ENCODE peak calls at places on chromosomes 4 and X, in five cellular contexts. G, T, L, Q and R are unnamed samples.
A peak's percentile ranks its signal among the peaks of the same experiment; 100 is the strongest.

GRCh38 chr4:175789632-175790031 is 22.4 kb downstream of the GPM6A start:
- DNase-seq in G (no peak), T (no peak), L (no peak), Q (no peak), R (no peak)

GRCh38 chrX:20217279-20217678 is 49.4 kb downstream of the RPS6KA3 start:
- DNase-seq in G (no peak), T (no peak), L (no peak), Q (no peak), R (no peak)

GRCh38 chr4:114318309-114318708 is 280.3 kb upstream of the UGT8 start:
- DNase-seq in G (no peak), T (no peak), L (no peak), Q (peak; percentile 9), R (no peak)

GRCh38 chrX:129679856-129680255 is 25.1 kb upstream of the APLN start:
- DNase-seq in G (no peak), T (no peak), L (peak; percentile 30), Q (no peak), R (peak; percentile 24)

GRCh38 chr4:13160906-13161305 is 323.2 kb downstream of the RAB28 start:
- DNase-seq in G (no peak), T (no peak), L (no peak), Q (peak; percentile 44), R (no peak)

GRCh38 chr4:173801876-173802713 is 272.1 kb upstream of the HAND2 start:
- DNase-seq in G (no peak), T (no peak), L (no peak), Q (no peak), R (no peak)

GRCh38 chr4:186827542-186827887 is 103.9 kb upstream of the FAT1 start:
- DNase-seq in G (no peak), T (no peak), L (no peak), Q (no peak), R (no peak)

GRCh38 chrX:136468391-136469103 is 19.2 kb upstream of the BRS3 start:
- DNase-seq in G (no peak), T (no peak), L (peak; percentile 31), Q (no peak), R (no peak)

GRCh38 chr4:84529169-84529751 is 30.2 kb upstream of the NKX6-1 start:
- DNase-seq in G (peak; percentile 57), T (no peak), L (peak; percentile 15), Q (no peak), R (no peak)